ENCODE peak calls at places on chromosomes 6 and 20, in eight cellular contexts. One of them, this sample, is unnamed.

GRCh38 chr6:169097336-169098052 is 156.2 kb downstream of the THBS2 start:
- DNase-seq in GM13977: no peak
- DNase-seq in RPMI7951: peak; percentile 98
- DNase-seq in astrocyte of the cerebellum: peak; percentile 94
- DNase-seq in GF-D8: no peak
- DNase-seq in stimulated activated CD4-positive, alpha-beta T cell treated with anti-CD3 and anti-CD28 coated beads, TNF-alpha, amount 100 ng/mL, for 4 hours: no peak
- DNase-seq in left cardiac atrium: no peak
- DNase-seq in fibroblast of lung: peak; percentile 100
- DNase-seq in this sample: no peak

GRCh38 chr6:148332088-148332487 is 10.6 kb upstream of the SASH1 start:
- DNase-seq in GM13977: no peak
- DNase-seq in RPMI7951: no peak
- DNase-seq in astrocyte of the cerebellum: no peak
- DNase-seq in GF-D8: no peak
- DNase-seq in stimulated activated CD4-positive, alpha-beta T cell treated with anti-CD3 and anti-CD28 coated beads, TNF-alpha, amount 100 ng/mL, for 4 hours: no peak
- DNase-seq in left cardiac atrium: no peak
- DNase-seq in fibroblast of lung: no peak
- DNase-seq in this sample: no peak

GRCh38 chr20:14764511-14765369 is 427.3 kb upstream of the FLRT3 start:
- DNase-seq in GM13977: no peak
- DNase-seq in RPMI7951: no peak
- DNase-seq in astrocyte of the cerebellum: no peak
- DNase-seq in GF-D8: no peak
- DNase-seq in stimulated activated CD4-positive, alpha-beta T cell treated with anti-CD3 and anti-CD28 coated beads, TNF-alpha, amount 100 ng/mL, for 4 hours: no peak
- DNase-seq in left cardiac atrium: no peak
- DNase-seq in fibroblast of lung: no peak
- DNase-seq in this sample: no peak

GRCh38 chr20:63396300-63396699 is 35.2 kb upstream of the CHRNA4 start:
- DNase-seq in GM13977: no peak
- DNase-seq in RPMI7951: no peak
- DNase-seq in astrocyte of the cerebellum: no peak
- DNase-seq in GF-D8: no peak
- DNase-seq in stimulated activated CD4-positive, alpha-beta T cell treated with anti-CD3 and anti-CD28 coated beads, TNF-alpha, amount 100 ng/mL, for 4 hours: no peak
- DNase-seq in left cardiac atrium: no peak
- DNase-seq in fibroblast of lung: no peak
- DNase-seq in this sample: no peak

GRCh38 chr6:56370591-56371198 is 123.3 kb upstream of the COL21A1 start:
- DNase-seq in GM13977: peak; percentile 11
- DNase-seq in RPMI7951: peak; percentile 88
- DNase-seq in astrocyte of the cerebellum: peak; percentile 91
- DNase-seq in GF-D8: no peak
- DNase-seq in stimulated activated CD4-positive, alpha-beta T cell treated with anti-CD3 and anti-CD28 coated beads, TNF-alpha, amount 100 ng/mL, for 4 hours: no peak
- DNase-seq in left cardiac atrium: peak; percentile 33
- DNase-seq in fibroblast of lung: peak; percentile 97
- DNase-seq in this sample: no peak

GRCh38 chr6:1840491-1841121 is 230.9 kb downstream of the FOXC1 start:
- DNase-seq in GM13977: no peak
- DNase-seq in RPMI7951: no peak
- DNase-seq in astrocyte of the cerebellum: no peak
- DNase-seq in GF-D8: no peak
- DNase-seq in stimulated activated CD4-positive, alpha-beta T cell treated with anti-CD3 and anti-CD28 coated beads, TNF-alpha, amount 100 ng/mL, for 4 hours: no peak
- DNase-seq in left cardiac atrium: no peak
- DNase-seq in fibroblast of lung: no peak
- DNase-seq in this sample: no peak

GRCh38 chr6:104613416-104614001 is 246.2 kb downstream of the HACE1 start:
- DNase-seq in GM13977: no peak
- DNase-seq in RPMI7951: no peak
- DNase-seq in astrocyte of the cerebellum: peak; percentile 9
- DNase-seq in GF-D8: no peak
- DNase-seq in stimulated activated CD4-positive, alpha-beta T cell treated with anti-CD3 and anti-CD28 coated beads, TNF-alpha, amount 100 ng/mL, for 4 hours: no peak
- DNase-seq in left cardiac atrium: no peak
- DNase-seq in fibroblast of lung: peak; percentile 40
- DNase-seq in this sample: no peak

GRCh38 chr6:137188855-137189254 is 15.4 kb upstream of the IL22RA2 start:
- DNase-seq in GM13977: no peak
- DNase-seq in RPMI7951: peak; percentile 33
- DNase-seq in astrocyte of the cerebellum: no peak
- DNase-seq in GF-D8: no peak
- DNase-seq in stimulated activated CD4-positive, alpha-beta T cell treated with anti-CD3 and anti-CD28 coated beads, TNF-alpha, amount 100 ng/mL, for 4 hours: no peak
- DNase-seq in left cardiac atrium: no peak
- DNase-seq in fibroblast of lung: peak; percentile 11
- DNase-seq in this sample: no peak

GRCh38 chr6:6057442-6058053 is 50.8 kb upstream of the NRN1 start:
- DNase-seq in GM13977: peak; percentile 72
- DNase-seq in RPMI7951: peak; percentile 53
- DNase-seq in astrocyte of the cerebellum: peak; percentile 6
- DNase-seq in GF-D8: no peak
- DNase-seq in stimulated activated CD4-positive, alpha-beta T cell treated with anti-CD3 and anti-CD28 coated beads, TNF-alpha, amount 100 ng/mL, for 4 hours: no peak
- DNase-seq in left cardiac atrium: no peak
- DNase-seq in fibroblast of lung: peak; percentile 1
- DNase-seq in this sample: no peak

GRCh38 chr6:43096451-43097097 is 20.5 kb downstream of the PTK7 start:
- DNase-seq in GM13977: no peak
- DNase-seq in RPMI7951: peak; percentile 88
- DNase-seq in astrocyte of the cerebellum: peak; percentile 89
- DNase-seq in GF-D8: no peak
- DNase-seq in stimulated activated CD4-positive, alpha-beta T cell treated with anti-CD3 and anti-CD28 coated beads, TNF-alpha, amount 100 ng/mL, for 4 hours: no peak
- DNase-seq in left cardiac atrium: no peak
- DNase-seq in fibroblast of lung: peak; percentile 96
- DNase-seq in this sample: peak; percentile 88

GRCh38 chr20:34691838-34692237 is 12.3 kb upstream of the TP53INP2 start:
- DNase-seq in GM13977: no peak
- DNase-seq in RPMI7951: no peak
- DNase-seq in astrocyte of the cerebellum: no peak
- DNase-seq in GF-D8: no peak
- DNase-seq in stimulated activated CD4-positive, alpha-beta T cell treated with anti-CD3 and anti-CD28 coated beads, TNF-alpha, amount 100 ng/mL, for 4 hours: no peak
- DNase-seq in left cardiac atrium: no peak
- DNase-seq in fibroblast of lung: no peak
- DNase-seq in this sample: no peak

GRCh38 chr20:35467339-35468224 is 12.2 kb downstream of the CEP250 start:
- DNase-seq in GM13977: no peak
- DNase-seq in RPMI7951: peak; percentile 64
- DNase-seq in astrocyte of the cerebellum: no peak
- DNase-seq in GF-D8: no peak
- DNase-seq in stimulated activated CD4-positive, alpha-beta T cell treated with anti-CD3 and anti-CD28 coated beads, TNF-alpha, amount 100 ng/mL, for 4 hours: no peak
- DNase-seq in left cardiac atrium: no peak
- DNase-seq in fibroblast of lung: peak; percentile 77
- DNase-seq in this sample: no peak

GRCh38 chr6:150293423-150294280 is 75.2 kb upstream of the IYD start:
- DNase-seq in GM13977: no peak
- DNase-seq in RPMI7951: peak; percentile 28
- DNase-seq in astrocyte of the cerebellum: no peak
- DNase-seq in GF-D8: no peak
- DNase-seq in stimulated activated CD4-positive, alpha-beta T cell treated with anti-CD3 and anti-CD28 coated beads, TNF-alpha, amount 100 ng/mL, for 4 hours: no peak
- DNase-seq in left cardiac atrium: no peak
- DNase-seq in fibroblast of lung: peak; percentile 76
- DNase-seq in this sample: no peak

GRCh38 chr20:53773792-53774371 is 180.2 kb upstream of the ZNF217 start:
- DNase-seq in GM13977: no peak
- DNase-seq in RPMI7951: peak; percentile 91
- DNase-seq in astrocyte of the cerebellum: peak; percentile 89
- DNase-seq in GF-D8: no peak
- DNase-seq in stimulated activated CD4-positive, alpha-beta T cell treated with anti-CD3 and anti-CD28 coated beads, TNF-alpha, amount 100 ng/mL, for 4 hours: no peak
- DNase-seq in left cardiac atrium: no peak
- DNase-seq in fibroblast of lung: peak; percentile 98
- DNase-seq in this sample: no peak

GRCh38 chr6:11093065-11093590 is 506 bp upstream of the SMIM13 start:
- DNase-seq in GM13977: peak; percentile 82
- DNase-seq in RPMI7951: peak; percentile 41
- DNase-seq in astrocyte of the cerebellum: no peak
- DNase-seq in GF-D8: no peak
- DNase-seq in stimulated activated CD4-positive, alpha-beta T cell treated with anti-CD3 and anti-CD28 coated beads, TNF-alpha, amount 100 ng/mL, for 4 hours: peak; percentile 5
- DNase-seq in left cardiac atrium: no peak
- DNase-seq in fibroblast of lung: peak; percentile 46
- DNase-seq in this sample: no peak

GRCh38 chr6:8027965-8028651 is 36.1 kb downstream of the BLOC1S5 start:
- DNase-seq in GM13977: no peak
- DNase-seq in RPMI7951: no peak
- DNase-seq in astrocyte of the cerebellum: no peak
- DNase-seq in GF-D8: no peak
- DNase-seq in stimulated activated CD4-positive, alpha-beta T cell treated with anti-CD3 and anti-CD28 coated beads, TNF-alpha, amount 100 ng/mL, for 4 hours: no peak
- DNase-seq in left cardiac atrium: no peak
- DNase-seq in fibroblast of lung: peak; percentile 28
- DNase-seq in this sample: no peak

GRCh38 chr20:60430516-60431001 is 472.3 kb downstream of the CDH26 start:
- DNase-seq in GM13977: no peak
- DNase-seq in RPMI7951: no peak
- DNase-seq in astrocyte of the cerebellum: no peak
- DNase-seq in GF-D8: no peak
- DNase-seq in stimulated activated CD4-positive, alpha-beta T cell treated with anti-CD3 and anti-CD28 coated beads, TNF-alpha, amount 100 ng/mL, for 4 hours: no peak
- DNase-seq in left cardiac atrium: no peak
- DNase-seq in fibroblast of lung: no peak
- DNase-seq in this sample: no peak

GRCh38 chr20:46325788-46326472 is 17.6 kb upstream of the CDH22 start:
- DNase-seq in GM13977: no peak
- DNase-seq in RPMI7951: no peak
- DNase-seq in astrocyte of the cerebellum: no peak
- DNase-seq in GF-D8: no peak
- DNase-seq in stimulated activated CD4-positive, alpha-beta T cell treated with anti-CD3 and anti-CD28 coated beads, TNF-alpha, amount 100 ng/mL, for 4 hours: no peak
- DNase-seq in left cardiac atrium: no peak
- DNase-seq in fibroblast of lung: no peak
- DNase-seq in this sample: no peak

GRCh38 chr20:53870426-53871199 is 199.8 kb downstream of the BCAS1 start:
- DNase-seq in GM13977: no peak
- DNase-seq in RPMI7951: no peak
- DNase-seq in astrocyte of the cerebellum: no peak
- DNase-seq in GF-D8: no peak
- DNase-seq in stimulated activated CD4-positive, alpha-beta T cell treated with anti-CD3 and anti-CD28 coated beads, TNF-alpha, amount 100 ng/mL, for 4 hours: no peak
- DNase-seq in left cardiac atrium: no peak
- DNase-seq in fibroblast of lung: no peak
- DNase-seq in this sample: no peak

GRCh38 chr6:147071786-147072185 is 132.4 kb upstream of the STXBP5 start:
- DNase-seq in GM13977: no peak
- DNase-seq in RPMI7951: no peak
- DNase-seq in astrocyte of the cerebellum: no peak
- DNase-seq in GF-D8: peak; percentile 19
- DNase-seq in stimulated activated CD4-positive, alpha-beta T cell treated with anti-CD3 and anti-CD28 coated beads, TNF-alpha, amount 100 ng/mL, for 4 hours: no peak
- DNase-seq in left cardiac atrium: no peak
- DNase-seq in fibroblast of lung: no peak
- DNase-seq in this sample: no peak